ENCODE peak calls at places on chromosomes 13 and 19, in six cellular contexts. M is GM23338, T is fibroblast of lung, W is DND-41, X is heart right ventricle, B is ascending aorta. Q is an unnamed sample.

GRCh38 chr19:7395360-7395781 is 46.6 kb downstream of the ARHGEF18 start:
- DNase-seq in M (no peak), T (no peak), W (peak; percentile 20), X (no peak), B (no peak), Q (no peak)

GRCh38 chr19:47765522-47766358 is 12.8 kb upstream of the SELENOW start:
- DNase-seq in M (peak; percentile 92), T (peak; percentile 51), W (peak; percentile 50), X (peak; percentile 57), B (no peak), Q (no peak)

GRCh38 chr13:90493667-90494066 is 853.8 kb upstream of the MIR17HG start:
- DNase-seq in M (no peak), T (no peak), W (no peak), X (no peak), B (no peak), Q (no peak)

GRCh38 chr19:32599736-32600157 is 18.8 kb downstream of the PDCD5 start:
- DNase-seq in M (peak; percentile 75), T (peak; percentile 74), W (peak; percentile 46), X (peak; percentile 18), B (no peak), Q (no peak)

GRCh38 chr19:5369962-5370367 is 29.4 kb upstream of the PTPRS start:
- DNase-seq in M (peak; percentile 84), T (peak; percentile 17), W (peak; percentile 60), X (no peak), B (no peak), Q (no peak)

GRCh38 chr19:1582201-1582600 is 10.5 kb downstream of the MBD3 start:
- DNase-seq in M (no peak), T (no peak), W (no peak), X (no peak), B (no peak), Q (no peak)

GRCh38 chr19:2332341-2333026 is 4.0 kb downstream of the SPPL2B start:
- DNase-seq in M (no peak), T (no peak), W (peak; percentile 88), X (no peak), B (no peak), Q (no peak)

GRCh38 chr19:36939153-36939552 is 23.0 kb downstream of the ZNF568 start:
- DNase-seq in M (peak; percentile 52), T (no peak), W (no peak), X (no peak), B (no peak), Q (no peak)

GRCh38 chr13:109273326-109273751 is 513.0 kb downstream of the IRS2 start:
- DNase-seq in M (no peak), T (peak; percentile 53), W (no peak), X (no peak), B (no peak), Q (no peak)

GRCh38 chr13:34926513-34926912 is 15.6 kb upstream of the NBEA start:
- DNase-seq in M (peak; percentile 67), T (peak; percentile 67), W (peak; percentile 18), X (no peak), B (no peak), Q (no peak)

GRCh38 chr13:113296842-113297369 is at the start of gene LAMP1:
- DNase-seq in M (peak; percentile 97), T (peak; percentile 98), W (peak; percentile 98), X (peak; percentile 97), B (peak; percentile 91), Q (peak; percentile 90)

GRCh38 chr13:51245583-51245982 is 23.4 kb downstream of the FAM124A start:
- DNase-seq in M (no peak), T (no peak), W (no peak), X (no peak), B (no peak), Q (no peak)

GRCh38 chr19:42531313-42531712 is 3.0 kb upstream of the CEACAM1 start:
- DNase-seq in M (no peak), T (no peak), W (no peak), X (no peak), B (no peak), Q (no peak)

GRCh38 chr13:98854448-98854847 is 102.0 kb upstream of the SLC15A1 start:
- DNase-seq in M (no peak), T (no peak), W (no peak), X (no peak), B (no peak), Q (no peak)

GRCh38 chr13:21971662-21972635 is 301.1 kb downstream of the FGF9 start:
- DNase-seq in M (no peak), T (peak; percentile 93), W (no peak), X (no peak), B (no peak), Q (no peak)

GRCh38 chr19:290539-291521 is at the start of gene PLPP2:
- DNase-seq in M (peak; percentile 96), T (peak; percentile 23), W (no peak), X (no peak), B (no peak), Q (no peak)

GRCh38 chr19:11173516-11174155 is 18.1 kb upstream of the SPC24 start:
- DNase-seq in M (no peak), T (no peak), W (no peak), X (no peak), B (no peak), Q (no peak)

GRCh38 chr19:35995655-35995993 is 636 bp downstream of the SDHAF1 start:
- DNase-seq in M (peak; percentile 85), T (peak; percentile 11), W (peak; percentile 50), X (peak; percentile 29), B (no peak), Q (no peak)

GRCh38 chr13:40377783-40378182 is 288.7 kb downstream of the FOXO1 start:
- DNase-seq in M (no peak), T (peak; percentile 48), W (no peak), X (no peak), B (no peak), Q (no peak)

GRCh38 chr13:87867426-87867825 is 196.3 kb downstream of the SLITRK5 start:
- DNase-seq in M (no peak), T (no peak), W (no peak), X (no peak), B (no peak), Q (no peak)

GRCh38 chr13:110812111-110812868 is 98.8 kb downstream of the ING1 start:
- DNase-seq in M (peak; percentile 77), T (peak; percentile 34), W (no peak), X (no peak), B (no peak), Q (no peak)

GRCh38 chr13:41137241-41137640 is 4.6 kb upstream of the KBTBD6 start:
- DNase-seq in M (no peak), T (no peak), W (no peak), X (no peak), B (no peak), Q (no peak)

GRCh38 chr13:48001127-48001881 is at the start of gene SUCLA2:
- DNase-seq in M (peak; percentile 96), T (peak; percentile 87), W (peak; percentile 93), X (peak; percentile 89), B (peak; percentile 38), Q (peak; percentile 52)

GRCh38 chr13:40398060-40398459 is 268.4 kb downstream of the FOXO1 start:
- DNase-seq in M (no peak), T (no peak), W (no peak), X (no peak), B (no peak), Q (no peak)

GRCh38 chr13:113786262-113786841 is 27.3 kb downstream of the TMEM255B start:
- DNase-seq in M (no peak), T (peak; percentile 74), W (no peak), X (no peak), B (no peak), Q (no peak)

GRCh38 chr13:44649118-44649455 is 73.0 kb upstream of the TSC22D1 start:
- DNase-seq in M (peak; percentile 75), T (no peak), W (no peak), X (no peak), B (no peak), Q (no peak)

GRCh38 chr19:16261584-16262370 is 62.8 kb upstream of the KLF2 start:
- DNase-seq in M (no peak), T (no peak), W (no peak), X (no peak), B (no peak), Q (no peak)

GRCh38 chr19:16260794-16261161 is 63.1 kb downstream of the AP1M1 start:
- DNase-seq in M (no peak), T (no peak), W (no peak), X (no peak), B (no peak), Q (no peak)

GRCh38 chr19:16263115-16263839 is 61.3 kb upstream of the KLF2 start:
- DNase-seq in M (no peak), T (no peak), W (no peak), X (no peak), B (no peak), Q (no peak)

GRCh38 chr19:16260160-16260793 is 62.6 kb downstream of the AP1M1 start:
- DNase-seq in M (no peak), T (no peak), W (no peak), X (no peak), B (no peak), Q (no peak)

GRCh38 chr19:16262618-16263017 is 62.0 kb upstream of the KLF2 start:
- DNase-seq in M (no peak), T (no peak), W (no peak), X (peak; percentile 50), B (no peak), Q (no peak)
- H3K4me1 ChIP-seq in M (no peaks in the 10 kb centered on the region), T (peaks cover 2% of the 10 kb centered on the region), W (peaks cover 6% of the 10 kb centered on the region), X (peaks cover 45% of the 10 kb centered on the region), B (peaks cover 8% of the 10 kb centered on the region), Q (peaks cover 4% of the 10 kb centered on the region)

DNA sequence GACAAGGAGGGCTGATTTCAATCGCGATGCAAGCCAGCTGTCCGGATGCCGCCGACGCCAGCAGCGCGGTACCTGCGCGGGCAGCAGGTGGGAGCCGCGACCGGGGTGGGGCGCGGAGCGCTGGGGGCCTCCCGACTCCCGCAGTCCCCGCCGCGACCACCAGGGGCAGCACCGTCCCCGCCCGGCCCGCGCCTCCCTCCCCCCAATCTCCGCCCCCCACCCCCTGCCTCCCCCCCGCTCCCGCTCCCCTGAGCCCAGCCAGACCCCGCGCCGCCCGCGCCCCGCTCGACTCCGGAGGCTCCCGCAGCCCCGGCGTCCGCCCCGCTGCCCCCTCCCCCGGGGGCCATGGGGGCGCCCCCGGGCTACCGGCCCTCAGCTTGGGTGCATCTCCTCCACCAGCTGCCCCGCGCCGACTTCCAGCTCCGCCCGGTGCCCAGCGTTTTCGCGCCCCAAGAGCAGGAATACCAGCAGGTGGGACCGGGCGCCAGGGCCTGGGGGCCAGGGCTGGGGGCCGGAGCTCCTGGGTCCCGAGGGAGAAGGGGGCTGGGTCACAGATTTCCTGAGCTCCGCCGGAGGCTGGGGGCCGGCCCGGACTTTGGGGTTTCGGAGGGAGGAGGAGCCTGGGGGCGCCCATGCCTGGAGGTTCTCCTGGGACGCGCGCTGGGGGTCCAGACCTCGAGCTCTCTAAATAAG is at the start of gene TTYH1:
- DNase-seq in M (peak; percentile 66), T (no peak), W (no peak), X (no peak), B (no peak), Q (no peak)
- TF ChIP-seq CTCF in M (no peak), T (no peak), W (peak; percentile 37), X (peak; percentile 15), B (no peak), Q (no peak)

DNA sequence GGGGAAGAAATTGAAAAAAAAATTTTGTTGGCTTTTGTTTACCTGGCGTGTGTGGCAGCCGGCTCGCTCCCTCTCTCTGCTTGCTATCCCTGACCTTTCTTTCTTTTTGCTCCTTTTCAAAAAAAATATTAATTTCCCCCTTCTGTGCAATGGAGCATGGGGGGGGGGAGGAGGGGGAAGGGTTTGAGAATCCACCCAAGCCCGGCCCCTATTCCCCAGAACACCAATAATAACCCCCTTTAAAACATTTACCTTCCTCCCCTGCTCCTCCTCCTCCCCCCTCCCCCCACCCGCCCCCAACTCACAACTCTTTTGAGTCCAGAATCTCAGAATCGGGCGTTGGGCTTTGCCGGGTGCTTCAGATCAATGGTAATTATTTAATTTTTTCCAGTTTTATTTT is 28.4 kb downstream of the NFIX start:
- DNase-seq in M (no peak), T (peak; percentile 57), W (no peak), X (no peak), B (no peak), Q (no peak)
- H3K4me1 ChIP-seq in M (peaks cover 74% of the 10 kb centered on the region), T (peaks cover 25% of the 10 kb centered on the region), W (peaks cover 3% of the 10 kb centered on the region), X (peaks cover 97% of the 10 kb centered on the region), B (peaks cover 18% of the 10 kb centered on the region), Q (peaks cover 47% of the 10 kb centered on the region)

GRCh38 chr13:30038884-30039283 is 188.5 kb upstream of the UBL3 start:
- DNase-seq in M (no peak), T (no peak), W (no peak), X (no peak), B (no peak), Q (no peak)
- TF ChIP-seq CTCF in M (no peak), T (no peak), W (no peak), X (no peak), B (no peak), Q (no peak)